ENCODE peak calls at places on chromosomes 13 and 19, in six cellular contexts. One of them, this sample, is unnamed.

GRCh38 chr13:23550164-23550563 is 20.0 kb upstream of the TNFRSF19 start:
- DNase-seq in lower lobe of right lung: no peak
- DNase-seq in aorta: no peak
- DNase-seq in thoracic aorta: no peak
- DNase-seq in body of pancreas: no peak
- DNase-seq in psoas muscle: no peak
- DNase-seq in this sample: no peak

GRCh38 chr19:52992109-52993004 is 21.4 kb upstream of the ERVV-1 start:
- DNase-seq in lower lobe of right lung: no peak
- DNase-seq in aorta: no peak
- DNase-seq in thoracic aorta: no peak
- DNase-seq in body of pancreas: no peak
- DNase-seq in psoas muscle: no peak
- DNase-seq in this sample: no peak

GRCh38 chr13:27792393-27793218 is at the start of gene GSX1:
- DNase-seq in lower lobe of right lung: peak; percentile 76
- DNase-seq in aorta: peak; percentile 85
- DNase-seq in thoracic aorta: no peak
- DNase-seq in body of pancreas: peak; percentile 79
- DNase-seq in psoas muscle: peak; percentile 72
- DNase-seq in this sample: peak; percentile 45

GRCh38 chr19:38034153-38034835 is 127.3 kb downstream of the SIPA1L3 start:
- DNase-seq in lower lobe of right lung: no peak
- DNase-seq in aorta: peak; percentile 51
- DNase-seq in thoracic aorta: no peak
- DNase-seq in body of pancreas: no peak
- DNase-seq in psoas muscle: no peak
- DNase-seq in this sample: no peak

GRCh38 chr19:15184776-15185175 is 16.0 kb downstream of the NOTCH3 start:
- DNase-seq in lower lobe of right lung: no peak
- DNase-seq in aorta: no peak
- DNase-seq in thoracic aorta: no peak
- DNase-seq in body of pancreas: no peak
- DNase-seq in psoas muscle: no peak
- DNase-seq in this sample: no peak

GRCh38 chr19:1360818-1361461 is 22.8 kb upstream of the NDUFS7 start:
- DNase-seq in lower lobe of right lung: no peak
- DNase-seq in aorta: peak; percentile 92
- DNase-seq in thoracic aorta: no peak
- DNase-seq in body of pancreas: peak; percentile 67
- DNase-seq in psoas muscle: peak; percentile 76
- DNase-seq in this sample: no peak

GRCh38 chr19:29122185-29122584 is 90.8 kb downstream of the UQCRFS1 start:
- DNase-seq in lower lobe of right lung: no peak
- DNase-seq in aorta: no peak
- DNase-seq in thoracic aorta: no peak
- DNase-seq in body of pancreas: no peak
- DNase-seq in psoas muscle: no peak
- DNase-seq in this sample: no peak

GRCh38 chr19:8305798-8306197 is 2.4 kb downstream of the CD320 start:
- DNase-seq in lower lobe of right lung: peak; percentile 14
- DNase-seq in aorta: peak; percentile 50
- DNase-seq in thoracic aorta: no peak
- DNase-seq in body of pancreas: peak; percentile 0
- DNase-seq in psoas muscle: peak; percentile 23
- DNase-seq in this sample: peak; percentile 37

GRCh38 chr19:12825259-12826131 is 8.9 kb downstream of the RTBDN start:
- DNase-seq in lower lobe of right lung: no peak
- DNase-seq in aorta: no peak
- DNase-seq in thoracic aorta: no peak
- DNase-seq in body of pancreas: no peak
- DNase-seq in psoas muscle: no peak
- DNase-seq in this sample: no peak

GRCh38 chr13:99860736-99861135 is 110.8 kb downstream of the ZIC5 start:
- DNase-seq in lower lobe of right lung: no peak
- DNase-seq in aorta: no peak
- DNase-seq in thoracic aorta: no peak
- DNase-seq in body of pancreas: no peak
- DNase-seq in psoas muscle: no peak
- DNase-seq in this sample: no peak

GRCh38 chr19:17338440-17339078 is 1.2 kb downstream of the GTPBP3 start:
- DNase-seq in lower lobe of right lung: no peak
- DNase-seq in aorta: peak; percentile 79
- DNase-seq in thoracic aorta: no peak
- DNase-seq in body of pancreas: no peak
- DNase-seq in psoas muscle: no peak
- DNase-seq in this sample: no peak

GRCh38 chr19:50490991-50491472 is 14.4 kb upstream of the GARIN5A start:
- DNase-seq in lower lobe of right lung: no peak
- DNase-seq in aorta: peak; percentile 58
- DNase-seq in thoracic aorta: no peak
- DNase-seq in body of pancreas: no peak
- DNase-seq in psoas muscle: peak; percentile 85
- DNase-seq in this sample: no peak

GRCh38 chr13:95585867-95586266 is 33.3 kb downstream of the CLDN10 start:
- DNase-seq in lower lobe of right lung: no peak
- DNase-seq in aorta: no peak
- DNase-seq in thoracic aorta: no peak
- DNase-seq in body of pancreas: no peak
- DNase-seq in psoas muscle: no peak
- DNase-seq in this sample: no peak

GRCh38 chr19:15300533-15301194 is 31.7 kb downstream of the BRD4 start:
- DNase-seq in lower lobe of right lung: no peak
- DNase-seq in aorta: no peak
- DNase-seq in thoracic aorta: no peak
- DNase-seq in body of pancreas: no peak
- DNase-seq in psoas muscle: no peak
- DNase-seq in this sample: no peak

GRCh38 chr19:7078007-7078406 is 8.5 kb downstream of the ZNF557 start:
- DNase-seq in lower lobe of right lung: no peak
- DNase-seq in aorta: no peak
- DNase-seq in thoracic aorta: no peak
- DNase-seq in body of pancreas: no peak
- DNase-seq in psoas muscle: no peak
- DNase-seq in this sample: no peak

GRCh38 chr19:7349961-7350711 is 1.4 kb downstream of the ARHGEF18 start:
- DNase-seq in lower lobe of right lung: no peak
- DNase-seq in aorta: peak; percentile 66
- DNase-seq in thoracic aorta: no peak
- DNase-seq in body of pancreas: no peak
- DNase-seq in psoas muscle: no peak
- DNase-seq in this sample: peak; percentile 63

GRCh38 chr13:98142427-98143156 is at the start of gene FARP1:
- DNase-seq in lower lobe of right lung: peak; percentile 83
- DNase-seq in aorta: peak; percentile 89
- DNase-seq in thoracic aorta: no peak
- DNase-seq in body of pancreas: peak; percentile 86
- DNase-seq in psoas muscle: peak; percentile 81
- DNase-seq in this sample: no peak

DNA sequence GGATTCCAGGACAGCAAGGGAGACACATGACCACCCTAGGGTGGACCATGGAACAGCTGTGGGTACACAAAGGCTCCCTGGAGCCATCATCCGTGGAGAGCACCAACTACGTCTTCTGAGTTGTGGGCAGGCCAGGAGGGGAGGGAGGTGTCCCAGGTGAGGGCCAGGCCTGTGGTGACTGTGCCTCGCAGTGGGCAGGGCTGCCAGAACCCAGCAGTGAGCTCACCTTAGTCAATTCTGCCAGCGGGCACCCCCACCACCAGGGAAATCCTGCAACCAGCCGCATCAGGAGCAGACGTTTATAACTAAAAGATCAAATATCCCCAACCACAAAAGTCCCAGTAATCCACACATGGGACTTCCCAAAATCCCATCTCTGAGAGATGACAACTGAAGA is 19.6 kb downstream of the ELL start:
- DNase-seq in lower lobe of right lung: no peak
- DNase-seq in aorta: no peak
- DNase-seq in thoracic aorta: no peak
- DNase-seq in body of pancreas: no peak
- DNase-seq in psoas muscle: no peak
- DNase-seq in this sample: no peak
- H3K4me1 ChIP-seq in lower lobe of right lung: peaks cover 98% of the 10 kb centered on the region
- H3K4me1 ChIP-seq in aorta: peaks cover 10% of the 10 kb centered on the region
- H3K4me1 ChIP-seq in thoracic aorta: peaks cover 86% of the 10 kb centered on the region
- H3K4me1 ChIP-seq in body of pancreas: peaks cover 81% of the 10 kb centered on the region
- H3K4me1 ChIP-seq in psoas muscle: peaks cover 100% of the 10 kb centered on the region
- H3K4me1 ChIP-seq in this sample: peaks cover 97% of the 10 kb centered on the region

DNA sequence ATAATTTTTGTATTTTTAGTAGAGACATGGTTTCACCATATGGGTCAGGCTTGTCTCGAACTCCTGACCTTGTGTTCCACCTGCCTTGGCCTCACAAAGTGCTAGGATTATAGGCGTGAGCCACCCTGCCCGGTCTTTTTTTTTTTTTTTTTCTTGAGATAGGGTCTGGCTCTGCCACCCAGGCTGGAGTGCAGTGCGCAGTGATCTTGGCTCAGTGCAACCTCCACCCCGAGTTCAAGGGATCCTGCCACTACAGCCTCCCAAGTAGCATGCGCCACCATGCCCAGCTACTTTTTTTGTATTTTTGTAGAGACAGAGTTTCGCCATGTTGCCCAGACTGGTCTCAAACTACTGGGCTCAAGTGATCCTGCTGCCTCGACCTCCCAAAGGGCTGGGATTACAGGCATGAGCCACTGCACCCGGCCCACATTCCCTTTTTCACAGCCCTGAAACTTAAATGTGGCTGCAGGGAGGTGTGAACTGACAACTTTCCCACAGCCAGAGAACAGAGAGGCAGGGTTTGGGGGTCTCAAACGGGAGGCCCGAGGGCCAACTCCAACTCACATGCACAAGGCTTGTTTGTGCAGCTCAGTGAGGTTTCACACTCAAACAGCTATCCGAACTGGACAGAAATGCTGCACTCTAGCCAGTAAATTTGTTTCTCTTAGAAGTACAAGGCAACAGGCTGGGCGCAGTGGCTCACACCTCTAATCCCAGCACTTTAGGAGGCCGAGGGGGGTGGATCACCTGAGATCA is 4.4 kb upstream of the S1PR5 start:
- DNase-seq in lower lobe of right lung: no peak
- DNase-seq in aorta: no peak
- DNase-seq in thoracic aorta: no peak
- DNase-seq in body of pancreas: peak; percentile 42
- DNase-seq in psoas muscle: no peak
- DNase-seq in this sample: no peak
- H3K27ac ChIP-seq in lower lobe of right lung: no peak overlapping the region
- H3K27ac ChIP-seq in aorta: no peak overlapping the region
- H3K27ac ChIP-seq in thoracic aorta: no peak overlapping the region
- H3K27ac ChIP-seq in body of pancreas: peak overlapping the region; percentile 96
- H3K27ac ChIP-seq in psoas muscle: no peak overlapping the region
- H3K27ac ChIP-seq in this sample: no peak overlapping the region

GRCh38 chr13:51255556-51255955 is 33.4 kb downstream of the FAM124A start:
- DNase-seq in lower lobe of right lung: no peak
- DNase-seq in aorta: no peak
- DNase-seq in thoracic aorta: no peak
- DNase-seq in body of pancreas: no peak
- DNase-seq in psoas muscle: no peak
- DNase-seq in this sample: no peak
- H3K4me1 ChIP-seq in lower lobe of right lung: no peaks in the 10 kb centered on the region
- H3K4me1 ChIP-seq in aorta: no peaks in the 10 kb centered on the region
- H3K4me1 ChIP-seq in thoracic aorta: no peaks in the 10 kb centered on the region
- H3K4me1 ChIP-seq in body of pancreas: peaks cover 19% of the 10 kb centered on the region
- H3K4me1 ChIP-seq in psoas muscle: no peaks in the 10 kb centered on the region
- H3K4me1 ChIP-seq in this sample: no peaks in the 10 kb centered on the region

GRCh38 chr19:51593138-51593890 is 22.2 kb downstream of the ZNF175 start:
- DNase-seq in lower lobe of right lung: no peak
- DNase-seq in aorta: no peak
- DNase-seq in thoracic aorta: no peak
- DNase-seq in body of pancreas: no peak
- DNase-seq in psoas muscle: no peak
- DNase-seq in this sample: no peak

GRCh38 chr19:51595190-51595589 is 24.1 kb downstream of the ZNF175 start:
- DNase-seq in lower lobe of right lung: no peak
- DNase-seq in aorta: no peak
- DNase-seq in thoracic aorta: no peak
- DNase-seq in body of pancreas: no peak
- DNase-seq in psoas muscle: no peak
- DNase-seq in this sample: no peak

GRCh38 chr19:51594774-51595109 is 23.7 kb downstream of the ZNF175 start:
- DNase-seq in lower lobe of right lung: no peak
- DNase-seq in aorta: no peak
- DNase-seq in thoracic aorta: no peak
- DNase-seq in body of pancreas: no peak
- DNase-seq in psoas muscle: no peak
- DNase-seq in this sample: no peak

GRCh38 chr19:51595776-51596175 is 24.7 kb downstream of the ZNF175 start:
- DNase-seq in lower lobe of right lung: no peak
- DNase-seq in aorta: no peak
- DNase-seq in thoracic aorta: no peak
- DNase-seq in body of pancreas: no peak
- DNase-seq in psoas muscle: no peak
- DNase-seq in this sample: no peak

GRCh38 chr19:51593969-51594773 is 23.1 kb downstream of the ZNF175 start:
- DNase-seq in lower lobe of right lung: peak; percentile 100
- DNase-seq in aorta: peak; percentile 100
- DNase-seq in thoracic aorta: peak; percentile 86
- DNase-seq in body of pancreas: peak; percentile 99
- DNase-seq in psoas muscle: peak; percentile 100
- DNase-seq in this sample: peak; percentile 91
- H3K27ac ChIP-seq in lower lobe of right lung: peak overlapping the region; percentile 42
- H3K27ac ChIP-seq in aorta: no peak overlapping the region
- H3K27ac ChIP-seq in thoracic aorta: no peak overlapping the region
- H3K27ac ChIP-seq in body of pancreas: no peak overlapping the region
- H3K27ac ChIP-seq in psoas muscle: no peak overlapping the region
- H3K27ac ChIP-seq in this sample: peak overlapping the region; percentile 21

GRCh38 chr13:48562296-48563066 is 29.6 kb upstream of the RCBTB2 start:
- DNase-seq in lower lobe of right lung: no peak
- DNase-seq in aorta: no peak
- DNase-seq in thoracic aorta: no peak
- DNase-seq in body of pancreas: no peak
- DNase-seq in psoas muscle: no peak
- DNase-seq in this sample: peak; percentile 85

GRCh38 chr13:48561461-48562224 is 28.8 kb upstream of the RCBTB2 start:
- DNase-seq in lower lobe of right lung: no peak
- DNase-seq in aorta: no peak
- DNase-seq in thoracic aorta: no peak
- DNase-seq in body of pancreas: no peak
- DNase-seq in psoas muscle: no peak
- DNase-seq in this sample: peak; percentile 11

GRCh38 chr13:48563611-48564010 is 30.7 kb upstream of the RCBTB2 start:
- DNase-seq in lower lobe of right lung: no peak
- DNase-seq in aorta: no peak
- DNase-seq in thoracic aorta: no peak
- DNase-seq in body of pancreas: no peak
- DNase-seq in psoas muscle: no peak
- DNase-seq in this sample: no peak

GRCh38 chr13:48559638-48560320 is 26.9 kb upstream of the RCBTB2 start:
- DNase-seq in lower lobe of right lung: no peak
- DNase-seq in aorta: no peak
- DNase-seq in thoracic aorta: no peak
- DNase-seq in body of pancreas: no peak
- DNase-seq in psoas muscle: no peak
- DNase-seq in this sample: no peak

GRCh38 chr13:48560657-48561337 is 27.9 kb upstream of the RCBTB2 start:
- DNase-seq in lower lobe of right lung: no peak
- DNase-seq in aorta: no peak
- DNase-seq in thoracic aorta: no peak
- DNase-seq in body of pancreas: no peak
- DNase-seq in psoas muscle: no peak
- DNase-seq in this sample: no peak
- H3K4me1 ChIP-seq in lower lobe of right lung: peaks cover 22% of the 10 kb centered on the region
- H3K4me1 ChIP-seq in aorta: no peaks in the 10 kb centered on the region
- H3K4me1 ChIP-seq in thoracic aorta: no peaks in the 10 kb centered on the region
- H3K4me1 ChIP-seq in body of pancreas: no peaks in the 10 kb centered on the region
- H3K4me1 ChIP-seq in psoas muscle: no peaks in the 10 kb centered on the region
- H3K4me1 ChIP-seq in this sample: peaks cover 32% of the 10 kb centered on the region

GRCh38 chr13:42396901-42397670 is 125.1 kb downstream of the AKAP11 start:
- DNase-seq in lower lobe of right lung: no peak
- DNase-seq in aorta: no peak
- DNase-seq in thoracic aorta: no peak
- DNase-seq in body of pancreas: no peak
- DNase-seq in psoas muscle: no peak
- DNase-seq in this sample: no peak
- H3K27ac ChIP-seq in lower lobe of right lung: no peak overlapping the region
- H3K27ac ChIP-seq in aorta: no peak overlapping the region
- H3K27ac ChIP-seq in thoracic aorta: no peak overlapping the region
- H3K27ac ChIP-seq in body of pancreas: no peak overlapping the region
- H3K27ac ChIP-seq in psoas muscle: no peak overlapping the region
- H3K27ac ChIP-seq in this sample: no peak overlapping the region